ENCODE peak calls at places on chromosomes 11 and 22, in nine cellular contexts. U is stimulated activated CD8-positive, alpha-beta memory T cell treated with anti-CD3 and anti-CD28 coated beads, Interleukin-15, amount 100 ng/mL, for 24 hours; R is GM04504; F is endothelial cell; B is Daoy; X is left ventricle myocardium inferior; I is SJSA1; S is body of pancreas; H is T1000. Q is an unnamed sample.

GRCh38 chr22:49934144-49934890 is 15.9 kb downstream of the CRELD2 start:
- DNase-seq in U (no peak), R (no peak), F (no peak), B (peak), X (peak), I (no peak), S (peak), H (no peak), Q (peak)

GRCh38 chr11:108708173-108708572 is 43.3 kb downstream of the DDX10 start:
- DNase-seq in U (no peak), R (no peak), F (no peak), B (no peak), X (no peak), I (no peak), S (no peak), H (no peak), Q (no peak)

GRCh38 chr11:69088676-69089146 is 40.0 kb downstream of the TPCN2 start:
- DNase-seq in U (peak), R (peak), F (peak), B (peak), X (peak), I (peak), S (peak), H (peak), Q (peak)

GRCh38 chr11:111700186-111700585 is 66.0 kb downstream of the PPP2R1B start:
- DNase-seq in U (no peak), R (no peak), F (no peak), B (no peak), X (no peak), I (no peak), S (no peak), H (no peak), Q (no peak)

GRCh38 chr11:123052884-123053721 is 8.8 kb downstream of the HSPA8 start:
- DNase-seq in U (no peak), R (no peak), F (no peak), B (no peak), X (no peak), I (no peak), S (no peak), H (no peak), Q (no peak)

GRCh38 chr11:63673579-63673978 is 2.4 kb upstream of the ATL3 start:
- DNase-seq in U (no peak), R (no peak), F (no peak), B (no peak), X (no peak), I (no peak), S (no peak), H (no peak), Q (no peak)

GRCh38 chr11:8342821-8343681 is 79.4 kb upstream of the LMO1 start:
- DNase-seq in U (no peak), R (no peak), F (no peak), B (peak), X (no peak), I (no peak), S (no peak), H (no peak), Q (no peak)

GRCh38 chr11:86990520-86990919 is 35.3 kb upstream of the FZD4 start:
- DNase-seq in U (no peak), R (peak), F (no peak), B (peak), X (no peak), I (peak), S (no peak), H (no peak), Q (no peak)

GRCh38 chr11:62048101-62048500 is 75.7 kb upstream of the INCENP start:
- DNase-seq in U (no peak), R (no peak), F (no peak), B (no peak), X (no peak), I (no peak), S (no peak), H (no peak), Q (no peak)

GRCh38 chr11:131687291-131688055 is 317.1 kb downstream of the NTM start:
- DNase-seq in U (no peak), R (no peak), F (no peak), B (no peak), X (no peak), I (no peak), S (no peak), H (no peak), Q (no peak)

GRCh38 chr11:81870815-81871214 is 862.8 kb downstream of the FAM181B start:
- DNase-seq in U (no peak), R (no peak), F (no peak), B (no peak), X (no peak), I (no peak), S (no peak), H (no peak), Q (no peak)

GRCh38 chr11:59200421-59200746 is 12.3 kb downstream of the MPEG1 start:
- DNase-seq in U (no peak), R (no peak), F (no peak), B (no peak), X (no peak), I (no peak), S (no peak), H (no peak), Q (no peak)

GRCh38 chr11:100354736-100355135 is 332.4 kb upstream of the ARHGAP42 start:
- DNase-seq in U (no peak), R (no peak), F (no peak), B (no peak), X (no peak), I (no peak), S (no peak), H (no peak), Q (no peak)

GRCh38 chr22:21687685-21688259 is 22.0 kb downstream of the PPIL2 start:
- DNase-seq in U (no peak), R (no peak), F (no peak), B (no peak), X (no peak), I (no peak), S (no peak), H (no peak), Q (no peak)

GRCh38 chr22:37043828-37044538 is 7.6 kb upstream of the KCTD17 start:
- DNase-seq in U (no peak), R (no peak), F (peak), B (peak), X (peak), I (no peak), S (peak), H (no peak), Q (no peak)

GRCh38 chr22:48961705-48962104 is 866.0 kb downstream of the BRD1 start:
- DNase-seq in U (no peak), R (no peak), F (no peak), B (no peak), X (no peak), I (no peak), S (no peak), H (no peak), Q (no peak)

GRCh38 chr11:91686700-91687099 is 537.9 kb upstream of the FAT3 start:
- DNase-seq in U (no peak), R (no peak), F (no peak), B (no peak), X (no peak), I (no peak), S (no peak), H (no peak), Q (no peak)

GRCh38 chr11:134437821-134438220 is 25.8 kb upstream of the B3GAT1 start:
- DNase-seq in U (no peak), R (no peak), F (no peak), B (no peak), X (no peak), I (no peak), S (no peak), H (no peak), Q (no peak)

GRCh38 chr11:1753426-1754305 is 3.3 kb upstream of the IFITM10 start:
- DNase-seq in U (no peak), R (no peak), F (no peak), B (no peak), X (no peak), I (no peak), S (no peak), H (no peak), Q (no peak)

GRCh38 chr22:41517172-41518047 is 26.9 kb downstream of the POLR3H start:
- DNase-seq in U (no peak), R (peak), F (peak), B (peak), X (peak), I (peak), S (peak), H (peak), Q (peak)

GRCh38 chr11:15159085-15159484 is 44.4 kb downstream of the INSC start:
- DNase-seq in U (no peak), R (no peak), F (peak), B (peak), X (no peak), I (no peak), S (no peak), H (no peak), Q (no peak)

GRCh38 chr11:64859542-64860414 is 15.3 kb upstream of the CDC42BPG start:
- DNase-seq in U (no peak), R (no peak), F (no peak), B (no peak), X (no peak), I (no peak), S (no peak), H (no peak), Q (no peak)

GRCh38 chr11:62980133-62980760 is 4.5 kb downstream of the SLC22A6 start:
- DNase-seq in U (no peak), R (no peak), F (peak), B (no peak), X (no peak), I (no peak), S (no peak), H (no peak), Q (no peak)

GRCh38 chr11:393219-394033 is 583 bp upstream of the PKP3 start:
- DNase-seq in U (no peak), R (peak), F (no peak), B (peak), X (no peak), I (peak), S (no peak), H (peak), Q (no peak)

GRCh38 chr11:65290448-65291165 is 24.1 kb upstream of the CDC42EP2 start:
- DNase-seq in U (no peak), R (peak), F (no peak), B (peak), X (peak), I (peak), S (peak), H (peak), Q (no peak)

GRCh38 chr11:45899448-45900174 is 7.5 kb downstream of the FREY1 start:
- DNase-seq in U (peak), R (peak), F (peak), B (peak), X (peak), I (peak), S (peak), H (peak), Q (peak)